ENCODE peak calls at places on chromosomes 11 and 22, in five cellular contexts. R is PC-3; A is gastrocnemius medialis; E is activated naive CD4-positive, alpha-beta T cell treated with anti-CD3 and anti-CD28 coated beads, Interleukin-2, amount 50 U/mL, for 72 hours; M is T-cell. L is an unnamed sample.

GRCh38 chr11:122833133-122833470 is 5.2 kb upstream of the CRTAM start:
- ATAC-seq in A (no peak), M (no peak), R (no peak), E (no peak), L (no peak)

GRCh38 chr22:45504703-45505341 is 2.1 kb downstream of the FBLN1 start:
- ATAC-seq in M (no peak), A (no peak), E (no peak), R (no peak), L (no peak)

GRCh38 chr11:131859811-131860210 is 489.4 kb downstream of the NTM start:
- ATAC-seq in A (no peak), M (no peak), R (no peak), E (no peak), L (no peak)

GRCh38 chr11:74310857-74311256 is 583 bp downstream of the P4HA3 start:
- ATAC-seq in R (peak), M (no peak), A (no peak), E (no peak), L (no peak)

GRCh38 chr11:124841765-124842700 is 23.2 kb upstream of the ROBO3 start:
- ATAC-seq in R (no peak), M (no peak), A (no peak), E (no peak), L (no peak)

GRCh38 chr11:107562647-107563208 is 2.8 kb downstream of the ALKBH8 start:
- ATAC-seq in E (peak), R (peak), M (no peak), A (no peak), L (peak)

GRCh38 chr11:92675810-92676209 is 293.6 kb upstream of the MTNR1B start:
- ATAC-seq in E (no peak), A (no peak), R (no peak), M (no peak), L (no peak)

GRCh38 chr11:8707541-8708270 is 25.1 kb downstream of the RPL27A start:
- ATAC-seq in A (peak), M (no peak), E (no peak), R (no peak), L (no peak)

GRCh38 chr11:828501-829115 is 889 bp downstream of the CRACR2B start:
- ATAC-seq in R (no peak), A (no peak), E (no peak), M (no peak), L (no peak)

GRCh38 chr22:37266581-37267127 is 15.7 kb upstream of the CYTH4 start:
- ATAC-seq in A (no peak), R (peak), M (peak), E (peak), L (peak)

GRCh38 chr11:46049325-46049860 is 71.9 kb downstream of the PHF21A start:
- ATAC-seq in A (no peak), R (no peak), E (no peak), M (no peak), L (no peak)

GRCh38 chr22:44648085-44648820 is 53.8 kb upstream of the PRR5 start:
- ATAC-seq in A (peak), R (no peak), E (no peak), M (no peak), L (no peak)

GRCh38 chr11:35681181-35681767 is 18.7 kb downstream of the TRIM44 start:
- ATAC-seq in M (no peak), A (no peak), R (no peak), E (peak), L (peak)

GRCh38 chr11:48051217-48051848 is 71.0 kb downstream of the PTPRJ start:
- ATAC-seq in A (no peak), R (no peak), E (no peak), M (no peak), L (no peak)

GRCh38 chr11:7501251-7501650 is 12.5 kb upstream of the PPFIBP2 start:
- ATAC-seq in A (no peak), M (no peak), R (no peak), E (no peak), L (no peak)

GRCh38 chr22:33524511-33525270 is 395.6 kb downstream of the LARGE1 start:
- ATAC-seq in R (no peak), M (no peak), E (no peak), A (no peak), L (no peak)

GRCh38 chr11:68832476-68833176 is 9.1 kb downstream of the CPT1A start:
- ATAC-seq in E (no peak), M (no peak), A (peak), R (no peak), L (no peak)

GRCh38 chr11:9017773-9018172 is 14.0 kb upstream of the NRIP3 start:
- ATAC-seq in E (no peak), A (peak), R (no peak), M (no peak), L (peak)

GRCh38 chr11:83612891-83613766 is 327.0 kb upstream of the CCDC90B start:
- ATAC-seq in A (no peak), M (no peak), E (no peak), R (no peak), L (no peak)

GRCh38 chr11:117814204-117814765 is 10.3 kb downstream of the FXYD2 start:
- ATAC-seq in E (no peak), A (no peak), M (no peak), R (no peak), L (no peak)

GRCh38 chr11:126734752-126735151 is 265.8 kb downstream of the KIRREL3 start:
- ATAC-seq in M (no peak), R (no peak), A (no peak), E (no peak), L (no peak)

GRCh38 chr11:8649361-8649760 is 33.1 kb downstream of the TRIM66 start:
- ATAC-seq in A (no peak), E (no peak), R (peak), M (no peak), L (no peak)

GRCh38 chr11:19777032-19777341 is 64.3 kb downstream of the NAV2 start:
- ATAC-seq in R (peak), A (no peak), E (no peak), M (no peak), L (no peak)

GRCh38 chr11:2708151-2708581 is 8.4 kb upstream of the KCNQ1OT1 start:
- ATAC-seq in E (no peak), A (peak), M (no peak), R (no peak), L (no peak)

GRCh38 chr11:75273331-75273988 is 32.9 kb downstream of the TPBGL start:
- ATAC-seq in R (no peak), A (no peak), M (no peak), E (no peak), L (no peak)

GRCh38 chr11:70473873-70474690 is 75.8 kb downstream of the CTTN start:
- ATAC-seq in A (no peak), R (no peak), M (no peak), E (no peak), L (no peak)

GRCh38 chr22:32204856-32205722 is at the start of gene RFPL2:
- ATAC-seq in M (peak), A (no peak), R (no peak), E (peak), L (peak)

GRCh38 chr22:39559456-39560105 is 11.0 kb upstream of the CACNA1I start:
- ATAC-seq in E (no peak), A (no peak), M (no peak), R (peak), L (no peak)

GRCh38 chr11:129643031-129643721 is 172.5 kb upstream of the TMEM45B start:
- ATAC-seq in R (peak), E (peak), M (no peak), A (no peak), L (peak)